ENCODE peak calls at places on chromosome 6, in four cellular contexts. A is ecto neural progenitor cell, K is coronary artery, H is EL. P is an unnamed sample.

GRCh38 chr6:158818008-158818579 is 1.1 kb downstream of the EZR start:
- DNase-seq in H (peak), K (peak), A (peak), P (no peak)

GRCh38 chr6:16184129-16184528 is 54.3 kb upstream of the GMPR start:
- DNase-seq in H (peak), K (no peak), A (no peak), P (no peak)

GRCh38 chr6:138205437-138206094 is 12.7 kb downstream of the PBOV1 start:
- DNase-seq in A (no peak), H (no peak), K (no peak), P (no peak)

GRCh38 chr6:148520109-148520841 is 177.6 kb downstream of the SASH1 start:
- DNase-seq in H (no peak), K (no peak), A (no peak), P (no peak)

GRCh38 chr6:164291224-164291623 is 876.7 kb downstream of the QKI start:
- DNase-seq in H (no peak), K (no peak), A (no peak), P (no peak)

GRCh38 chr6:30885481-30885998 is 1.2 kb downstream of the DDR1 start:
- DNase-seq in K (no peak), A (no peak), H (no peak), P (no peak)

GRCh38 chr6:161107779-161108380 is 116.3 kb downstream of the MAP3K4 start:
- DNase-seq in K (no peak), H (no peak), A (no peak), P (no peak)

GRCh38 chr6:110690916-110691315 is 124.4 kb downstream of the CDK19 start:
- DNase-seq in K (no peak), H (no peak), A (no peak), P (no peak)

GRCh38 chr6:38974389-38975133 is 74.0 kb upstream of the GLP1R start:
- DNase-seq in K (no peak), H (peak), A (no peak), P (no peak)

GRCh38 chr6:127297502-127298070 is 30.9 kb downstream of the RNF146 start:
- DNase-seq in K (no peak), H (no peak), A (no peak), P (no peak)